ENCODE peak calls at places on chromosomes 12 and 14, in seven cellular contexts. U is H1, H is HCT116, B is K562, L is sigmoid colon, V is SK-N-SH, Q is HepG2. Y is an unnamed sample. For H3K4me1, the result is how much of the 10 kb centered on the place peaks cover.

GRCh38 chr14:57136669-57137068 is 132.0 kb downstream of the EXOC5 start:
- DNase-seq in U (peak), H (no peak), B (no peak), L (peak), V (no peak), Q (no peak), Y (no peak)

GRCh38 chr12:26791328-26791791 is 41.6 kb downstream of the ITPR2 start:
- DNase-seq in U (no peak), H (no peak), B (no peak), L (no peak), V (no peak), Q (no peak), Y (no peak)

GRCh38 chr12:130144256-130144655 is 18.0 kb upstream of the FZD10 start:
- DNase-seq in U (no peak), H (no peak), B (no peak), L (no peak), V (no peak), Q (no peak), Y (peak)

GRCh38 chr12:106275458-106275857 is 27.1 kb upstream of the TCP11L2 start:
- DNase-seq in U (no peak), H (no peak), B (no peak), L (no peak), V (no peak), Q (no peak), Y (no peak)

GRCh38 chr14:84036863-84037262 is 1493.1 kb upstream of the FLRT2 start:
- DNase-seq in U (no peak), H (no peak), B (no peak), L (no peak), V (no peak), Q (no peak), Y (no peak)

GRCh38 chr12:132356686-132357622 is 27.6 kb upstream of the GALNT9 start:
- DNase-seq in U (no peak), H (peak), B (peak), L (peak), V (no peak), Q (no peak), Y (peak)

GRCh38 chr14:75070383-75070782 is 942 bp downstream of the ZC2HC1C start:
- DNase-seq in U (no peak), H (no peak), B (peak), L (peak), V (no peak), Q (no peak), Y (no peak)

GRCh38 chr12:19483727-19484126 is 44.4 kb downstream of the AEBP2 start:
- DNase-seq in U (no peak), H (no peak), B (no peak), L (no peak), V (no peak), Q (no peak), Y (no peak)

GRCh38 chr12:40691913-40692616 is at the start of gene CNTN1:
- DNase-seq in U (peak), H (peak), B (no peak), L (peak), V (peak), Q (no peak), Y (peak)

GRCh38 chr12:9992296-9992695 is 6.6 kb downstream of the CLEC1B start:
- DNase-seq in U (no peak), H (no peak), B (no peak), L (no peak), V (no peak), Q (no peak), Y (no peak)

GRCh38 chr14:84272290-84272721 is 1257.6 kb upstream of the FLRT2 start:
- DNase-seq in U (no peak), H (no peak), B (no peak), L (no peak), V (no peak), Q (no peak), Y (no peak)

GRCh38 chr12:1776139-1776975 is 44.0 kb upstream of the LRTM2 start:
- DNase-seq in U (no peak), H (no peak), B (no peak), L (no peak), V (peak), Q (no peak), Y (no peak)

GRCh38 chr12:43338848-43339526 is 213.0 kb downstream of the ADAMTS20 start:
- DNase-seq in U (no peak), H (peak), B (no peak), L (no peak), V (peak), Q (peak), Y (no peak)

GRCh38 chr12:43206396-43206795 is 345.6 kb downstream of the ADAMTS20 start:
- DNase-seq in U (no peak), H (no peak), B (no peak), L (no peak), V (no peak), Q (no peak), Y (no peak)

GRCh38 chr12:45379261-45379660 is 163.4 kb downstream of the ANO6 start:
- DNase-seq in U (no peak), H (peak), B (no peak), L (no peak), V (no peak), Q (no peak), Y (no peak)

GRCh38 chr12:65278576-65279386 is at the start of gene MSRB3:
- DNase-seq in U (peak), H (peak), B (peak), L (peak), V (peak), Q (peak), Y (peak)

GRCh38 chr12:62466018-62466595 is 519 bp upstream of the MON2 start:
- DNase-seq in U (peak), H (no peak), B (peak), L (peak), V (peak), Q (peak), Y (no peak)

GRCh38 chr12:65930114-65930828 is 106.0 kb downstream of the HMGA2 start:
- DNase-seq in U (no peak), H (no peak), B (no peak), L (no peak), V (no peak), Q (peak), Y (no peak)

GRCh38 chr12:78864483-78865296 is at the start of gene SYT1:
- DNase-seq in U (peak), H (no peak), B (no peak), L (peak), V (peak), Q (no peak), Y (peak)

GRCh38 chr12:97595936-97596335 is 133.3 kb downstream of the RMST start:
- DNase-seq in U (no peak), H (no peak), B (no peak), L (no peak), V (no peak), Q (no peak), Y (no peak)

GRCh38 chr12:97594236-97594635 is 131.6 kb downstream of the RMST start:
- DNase-seq in U (no peak), H (no peak), B (no peak), L (no peak), V (no peak), Q (no peak), Y (no peak)

GRCh38 chr12:97595423-97595822 is 132.8 kb downstream of the RMST start:
- DNase-seq in U (no peak), H (no peak), B (no peak), L (no peak), V (no peak), Q (peak), Y (no peak)
- TF ChIP-seq POLR2AphosphoS5 in U (no peak), H (no peak), B (no peak), L (no peak), V (no peak), Q (no peak), Y (no peak)

GRCh38 chr12:3204143-3204542 is 127.0 kb downstream of the TSPAN9 start:
- DNase-seq in U (no peak), H (peak), B (no peak), L (no peak), V (no peak), Q (no peak), Y (no peak)
- H3K4me1 ChIP-seq in U (under half), H (under half), B (under half), L (under half), V (under half), Q (under half), Y (half or more)

GRCh38 chr12:51388066-51388799 is 3.0 kb downstream of the GALNT6 start:
- DNase-seq in U (no peak), H (no peak), B (peak), L (peak), V (peak), Q (no peak), Y (no peak)
- TF ChIP-seq POLR2AphosphoS5 in U (no peak), H (no peak), B (peak), L (no peak), V (no peak), Q (no peak), Y (no peak)

GRCh38 chr12:57158186-57158585 is 10.8 kb upstream of the LRP1-AS start:
- DNase-seq in U (no peak), H (no peak), B (no peak), L (peak), V (no peak), Q (no peak), Y (no peak)

GRCh38 chr12:57160021-57160420 is 12.6 kb upstream of the LRP1-AS start:
- DNase-seq in U (no peak), H (no peak), B (no peak), L (no peak), V (no peak), Q (no peak), Y (no peak)

GRCh38 chr12:57158665-57159064 is 11.2 kb upstream of the LRP1-AS start:
- DNase-seq in U (no peak), H (no peak), B (no peak), L (peak), V (peak), Q (no peak), Y (no peak)

GRCh38 chr12:57160741-57161140 is 13.3 kb upstream of the LRP1-AS start:
- DNase-seq in U (no peak), H (no peak), B (no peak), L (no peak), V (no peak), Q (no peak), Y (no peak)

DNA sequence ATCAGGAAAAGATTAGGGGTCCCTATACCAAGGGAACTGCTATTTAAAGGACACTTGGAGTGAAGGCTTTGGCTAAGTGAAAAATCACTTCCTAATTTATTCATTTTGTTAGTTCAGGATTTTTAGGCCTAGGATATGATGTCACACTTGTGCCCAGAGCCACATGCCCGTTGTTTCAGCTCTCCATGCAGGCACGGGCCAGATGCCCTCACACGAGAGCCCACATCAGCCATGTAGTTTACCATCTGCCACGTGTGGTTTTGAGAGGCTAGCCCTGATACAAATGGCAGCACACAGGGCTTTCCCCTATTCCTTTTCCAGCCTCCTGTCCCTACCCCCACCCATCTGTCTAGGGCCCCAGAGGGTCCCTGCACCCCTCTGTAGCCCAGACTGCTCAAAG is 11.9 kb upstream of the LRP1-AS start:
- DNase-seq in U (no peak), H (no peak), B (no peak), L (peak), V (no peak), Q (no peak), Y (no peak)
- H3K4me1 ChIP-seq in U (under half), H (under half), B (under half), L (under half), V (under half), Q (under half), Y (half or more)

DNA sequence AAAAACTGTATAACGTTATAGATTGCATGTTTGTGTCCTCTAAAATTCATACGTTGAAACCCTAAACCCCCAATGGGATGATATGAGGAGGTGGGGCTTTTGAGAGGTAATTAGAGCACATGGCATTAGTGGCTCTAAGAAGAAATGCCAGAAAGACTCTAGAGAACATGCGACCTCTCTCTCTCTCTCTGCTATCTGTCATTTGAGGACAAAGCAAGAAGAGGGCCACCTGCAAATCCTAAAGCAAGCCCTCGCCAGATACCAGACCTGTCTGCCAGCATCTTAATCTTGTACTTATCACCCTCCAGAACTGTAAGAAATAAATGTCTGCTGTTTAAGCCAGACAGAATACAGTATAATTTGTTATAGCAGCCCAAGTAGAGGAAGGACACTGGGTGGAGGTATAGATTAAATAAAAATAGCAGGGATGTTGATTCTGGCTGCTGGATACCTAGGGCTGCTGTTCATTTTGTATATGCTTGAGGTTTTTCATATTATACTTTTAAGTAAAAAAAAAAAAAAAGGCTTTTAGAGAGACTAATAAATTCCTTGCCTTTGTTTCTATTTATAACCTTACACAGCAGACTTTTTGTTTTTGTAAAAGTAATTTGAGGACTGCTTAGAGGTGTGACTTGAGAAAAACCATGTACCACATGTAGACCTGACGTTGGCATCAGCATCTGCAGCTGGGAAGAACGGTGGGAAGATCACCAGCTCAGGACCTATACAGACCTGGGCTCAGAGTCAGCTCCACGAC is 26.9 kb downstream of the MOK start:
- DNase-seq in U (no peak), H (no peak), B (no peak), L (no peak), V (no peak), Q (no peak), Y (no peak)
- TF ChIP-seq POLR2AphosphoS5 in U (no peak), H (no peak), B (no peak), L (no peak), V (no peak), Q (no peak), Y (no peak)

DNA sequence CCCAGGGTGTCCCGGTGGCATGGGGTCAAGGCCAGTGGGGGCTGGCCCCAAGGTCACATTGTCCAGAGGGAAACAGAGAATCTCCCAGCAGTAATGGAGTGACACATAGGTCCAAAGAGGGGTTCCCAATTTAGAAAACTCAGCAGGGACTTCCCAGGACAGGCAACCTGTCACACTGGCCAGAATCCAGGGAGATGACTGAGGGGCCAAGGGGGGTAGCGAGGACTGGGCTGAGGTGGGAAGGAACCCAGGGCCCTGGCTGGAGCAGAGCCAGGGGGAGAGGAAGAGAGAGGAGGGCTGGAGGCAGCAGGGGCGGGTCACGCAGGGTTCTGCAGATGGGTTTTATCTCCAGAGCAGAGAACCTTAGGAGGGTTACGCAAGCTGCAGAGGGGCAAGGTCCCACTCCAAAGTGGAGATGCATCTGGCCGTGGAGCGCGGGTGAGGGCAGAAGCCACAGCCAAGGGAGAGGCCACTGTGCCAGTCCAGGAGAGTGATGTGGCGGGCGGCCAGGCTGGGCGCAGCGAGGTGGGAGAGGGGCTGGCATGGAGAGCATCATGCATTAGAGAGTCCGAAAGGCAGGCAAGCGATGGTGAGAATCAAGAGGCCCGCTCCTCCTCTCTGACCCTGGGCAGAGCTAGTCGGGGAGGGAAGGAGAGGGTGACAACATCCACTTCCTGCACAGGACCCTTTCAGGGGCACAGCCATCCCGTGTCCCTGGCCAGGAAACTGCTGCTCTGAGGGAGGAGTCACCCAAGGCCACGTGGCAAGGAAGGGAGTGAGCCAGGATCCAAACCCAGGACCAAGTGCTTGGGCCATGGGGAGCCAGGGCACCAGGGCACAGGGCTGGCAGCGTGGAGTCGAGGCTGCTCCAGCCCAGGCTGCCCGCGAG is 29.0 kb downstream of the NCOR2 start:
- DNase-seq in U (no peak), H (no peak), B (no peak), L (no peak), V (peak), Q (peak), Y (peak)
- H3K4me1 ChIP-seq in U (under half), H (under half), B (under half), L (half or more), V (under half), Q (under half), Y (under half)

GRCh38 chr12:49189731-49190314 is 943 bp upstream of the TUBA1A start:
- DNase-seq in U (no peak), H (no peak), B (no peak), L (no peak), V (no peak), Q (no peak), Y (no peak)

GRCh38 chr12:49187184-49187583 is 1.7 kb downstream of the TUBA1A start:
- DNase-seq in U (no peak), H (no peak), B (no peak), L (peak), V (peak), Q (no peak), Y (no peak)

GRCh38 chr12:49188205-49188915 is 520 bp downstream of the TUBA1A start:
- DNase-seq in U (no peak), H (peak), B (peak), L (peak), V (peak), Q (peak), Y (peak)

GRCh38 chr12:49188916-49189367 is at the start of gene TUBA1A:
- DNase-seq in U (peak), H (peak), B (peak), L (peak), V (peak), Q (peak), Y (peak)

GRCh38 chr12:49190317-49190716 is 1.4 kb upstream of the TUBA1A start:
- DNase-seq in U (no peak), H (no peak), B (no peak), L (no peak), V (peak), Q (no peak), Y (no peak)
- TF ChIP-seq POLR2AphosphoS5 in U (no peak), H (no peak), B (no peak), L (no peak), V (no peak), Q (no peak), Y (no peak)

GRCh38 chr14:31692376-31692781 is 131.2 kb downstream of the NUBPL start:
- DNase-seq in U (no peak), H (no peak), B (no peak), L (no peak), V (peak), Q (no peak), Y (no peak)
- H3K4me1 ChIP-seq in U (under half), H (under half), B (under half), L (under half), V (under half), Q (under half), Y (under half)

DNA sequence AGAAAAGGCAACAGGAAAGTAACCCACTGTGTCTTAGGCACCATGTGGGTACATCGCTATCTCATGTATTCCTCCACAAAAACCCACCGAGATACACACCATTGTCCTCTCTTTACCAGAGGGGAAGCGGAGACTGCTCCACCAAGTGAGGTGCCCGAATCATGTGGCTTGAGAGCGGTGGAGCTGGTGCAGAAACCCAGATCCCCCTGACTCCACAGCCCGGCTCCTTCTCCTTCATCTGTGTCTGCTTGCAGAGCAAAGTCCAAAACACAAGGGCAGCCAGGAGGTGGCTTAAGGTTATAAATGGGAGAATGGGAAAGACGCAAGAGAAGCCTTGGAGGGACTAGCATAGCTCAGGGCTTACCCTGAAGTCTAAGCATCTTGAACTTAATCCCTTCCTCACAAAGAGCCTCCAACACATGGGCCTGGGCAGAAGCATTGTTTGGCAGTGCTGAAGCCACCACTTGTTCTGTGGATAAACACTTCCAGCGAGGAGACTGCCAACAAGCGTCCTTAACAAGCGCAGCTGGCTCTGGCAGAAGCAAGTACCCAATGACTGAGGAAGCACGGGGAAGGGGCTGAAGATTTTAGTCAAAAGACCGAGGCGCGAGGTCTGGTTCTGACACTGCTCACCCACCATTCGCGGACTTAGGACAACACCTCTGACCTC is 83.0 kb downstream of the TTC7B start:
- DNase-seq in U (peak), H (no peak), B (no peak), L (no peak), V (no peak), Q (no peak), Y (no peak)
- TF ChIP-seq POLR2AphosphoS5 in U (no peak), H (no peak), B (no peak), L (peak), V (no peak), Q (no peak), Y (no peak)

GRCh38 chr14:54314365-54315134 is 82.3 kb upstream of the CDKN3 start:
- DNase-seq in U (no peak), H (no peak), B (no peak), L (no peak), V (no peak), Q (no peak), Y (no peak)

GRCh38 chr14:54312166-54312801 is 84.5 kb upstream of the CDKN3 start:
- DNase-seq in U (no peak), H (peak), B (no peak), L (no peak), V (no peak), Q (no peak), Y (no peak)

GRCh38 chr14:54309615-54310014 is 87.2 kb upstream of the CDKN3 start:
- DNase-seq in U (no peak), H (no peak), B (no peak), L (no peak), V (no peak), Q (no peak), Y (no peak)

GRCh38 chr14:54310151-54310851 is 86.5 kb upstream of the CDKN3 start:
- DNase-seq in U (no peak), H (no peak), B (no peak), L (no peak), V (no peak), Q (no peak), Y (no peak)

GRCh38 chr14:54310852-54311230 is 86.0 kb upstream of the CDKN3 start:
- DNase-seq in U (no peak), H (no peak), B (no peak), L (no peak), V (no peak), Q (no peak), Y (no peak)
- H3K4me1 ChIP-seq in U (under half), H (under half), B (under half), L (under half), V (under half), Q (under half), Y (under half)

Y was measured in spleen.